ENCODE peak calls at places on chromosomes 5 and 9, in four cellular contexts. I is HepG2, M is K562, S is GM12878. J is an unnamed sample.

GRCh38 chr5:173802670-173803165 is 85.4 kb upstream of the CPEB4 start:
- DNase-seq in I (peak; percentile 95), M (no peak), S (no peak), J (no peak)

GRCh38 chr5:170848033-170848432 is 13.8 kb upstream of the RANBP17 start:
- DNase-seq in I (no peak), M (no peak), S (no peak), J (no peak)

GRCh38 chr9:16344343-16344742 is 526.1 kb downstream of the BNC2 start:
- DNase-seq in I (no peak), M (no peak), S (no peak), J (no peak)

GRCh38 chr9:1100945-1101344 is 50.8 kb downstream of the DMRT2 start:
- DNase-seq in S (no peak), I (peak; percentile 26), M (no peak), J (peak; percentile 34)

GRCh38 chr5:104045987-104046386 is 483.4 kb upstream of the NUDT12 start:
- DNase-seq in I (no peak), M (no peak), S (no peak), J (no peak)

GRCh38 chr5:22889714-22890113 is 36.6 kb upstream of the CDH12 start:
- DNase-seq in M (no peak), S (no peak), I (no peak), J (no peak)

GRCh38 chr5:65825388-65826328 is 100.7 kb upstream of the ERBIN start:
- DNase-seq in I (no peak), S (peak; percentile 77), M (no peak), J (no peak)

GRCh38 chr5:26660116-26660515 is 378.3 kb downstream of the CDH9 start:
- DNase-seq in M (no peak), S (no peak), I (no peak), J (no peak)

GRCh38 chr5:97951139-97951538 is 768.1 kb upstream of the RIOK2 start:
- DNase-seq in S (no peak), I (no peak), M (no peak), J (no peak)

GRCh38 chr5:160315968-160316367 is 3.6 kb upstream of the CCNJL start:
- DNase-seq in M (no peak), S (no peak), I (peak; percentile 85), J (no peak)

GRCh38 chr5:61999371-61999770 is 306.6 kb upstream of the KIF2A start:
- DNase-seq in S (no peak), M (no peak), I (no peak), J (no peak)

GRCh38 chr5:133607451-133607850 is 4.9 kb downstream of the FSTL4 start:
- DNase-seq in M (no peak), I (no peak), S (no peak), J (no peak)

GRCh38 chr5:116142495-116142894 is 57.7 kb downstream of the COMMD10 start:
- DNase-seq in S (no peak), I (no peak), M (no peak), J (no peak)

GRCh38 chr5:112757468-112758208 is 20.0 kb downstream of the APC start:
- DNase-seq in M (no peak), S (peak; percentile 31), I (peak; percentile 61), J (peak; percentile 46)

GRCh38 chr9:22052376-22052945 is 43.4 kb upstream of the CDKN2B start:
- DNase-seq in S (no peak), I (peak; percentile 56), M (no peak), J (no peak)

GRCh38 chr9:124474151-124474550 is 23.9 kb downstream of the ADGRD2 start:
- DNase-seq in I (no peak), S (no peak), M (no peak), J (no peak)

GRCh38 chr9:111961575-111961974 is 65.0 kb downstream of the UGCG start:
- DNase-seq in M (no peak), I (no peak), S (no peak), J (peak; percentile 53)

GRCh38 chr9:93315118-93315517 is 131.2 kb downstream of the WNK2 start:
- DNase-seq in S (no peak), I (no peak), M (no peak), J (no peak)

GRCh38 chr5:73764586-73764985 is 138.6 kb downstream of the ARHGEF28 start:
- DNase-seq in M (no peak), I (peak; percentile 78), S (no peak), J (no peak)

GRCh38 chr5:39801306-39801705 is 376.5 kb upstream of the DAB2 start:
- DNase-seq in I (no peak), S (no peak), M (no peak), J (no peak)

GRCh38 chr9:109520475-109521132 is 22.5 kb upstream of the PTPN3 start:
- DNase-seq in I (peak; percentile 69), M (peak; percentile 71), S (peak; percentile 27), J (peak; percentile 80)

GRCh38 chr5:39648539-39649200 is 223.9 kb upstream of the DAB2 start:
- DNase-seq in I (no peak), M (no peak), S (no peak), J (no peak)

GRCh38 chr5:135714126-135714894 is 120.2 kb upstream of the SLC25A48 start:
- DNase-seq in S (no peak), M (no peak), I (no peak), J (no peak)

GRCh38 chr9:86573886-86574285 is 219.7 kb upstream of the TUT7 start:
- DNase-seq in I (no peak), S (no peak), M (no peak), J (no peak)

GRCh38 chr5:134554319-134555222 is 29.1 kb downstream of the JADE2 start:
- DNase-seq in M (no peak), S (peak; percentile 82), I (no peak), J (no peak)

GRCh38 chr5:172768573-172769323 is 2.2 kb downstream of the DUSP1 start:
- DNase-seq in S (no peak), M (no peak), I (no peak), J (no peak)

DNA sequence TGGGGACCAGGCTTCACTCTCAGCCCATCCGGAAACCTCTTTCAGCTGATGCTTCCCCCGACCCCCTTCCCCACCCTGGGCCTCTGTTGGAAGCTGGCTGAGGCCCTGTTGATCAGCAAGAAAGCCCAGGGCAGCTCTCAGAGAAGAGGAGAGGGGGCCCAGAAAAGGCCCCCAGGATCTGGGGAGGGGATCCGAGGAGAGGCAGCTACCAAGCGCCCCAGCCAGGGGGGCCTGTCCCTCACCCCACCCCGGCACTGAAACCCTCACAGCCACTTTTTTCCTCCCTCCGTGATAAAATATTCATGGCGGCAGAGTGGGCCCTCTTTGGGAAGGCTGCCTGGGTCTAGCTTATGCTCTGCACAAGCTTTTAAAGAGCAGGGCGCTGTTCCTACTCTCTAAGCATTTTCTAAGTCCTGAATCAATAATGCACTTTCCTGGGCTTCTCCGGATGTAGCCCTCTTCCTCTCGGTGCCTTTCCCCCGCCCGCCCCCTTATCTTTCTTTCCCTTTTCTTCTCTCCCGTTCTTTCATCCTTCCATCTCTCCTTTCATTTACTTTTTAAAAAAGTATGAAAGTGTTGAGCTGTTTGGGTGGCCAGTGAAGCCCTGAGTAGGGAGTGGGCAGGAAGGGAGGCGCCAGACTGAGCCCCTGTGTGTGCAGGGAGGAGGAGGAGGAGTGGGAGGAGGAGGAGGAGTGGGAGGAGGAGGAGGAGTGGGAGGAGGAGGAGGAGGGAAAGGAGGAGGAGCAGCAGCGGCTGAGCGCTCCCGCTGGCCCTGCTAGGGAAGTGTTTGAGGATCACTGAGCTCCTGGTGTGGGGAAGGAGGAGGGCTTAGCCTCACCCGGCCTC is 23.5 kb downstream of the NTNG2 start:
- DNase-seq in M (peak; percentile 44), I (no peak), S (no peak), J (no peak)
- TF ChIP-seq FOXK2 in M (no peak), I (no peak), S (no peak), J (no peak)

GRCh38 chr9:77066388-77066787 is 46.9 kb downstream of the FOXB2 start:
- DNase-seq in M (no peak), I (no peak), S (no peak), J (no peak)

GRCh38 chr9:77063645-77064285 is 44.3 kb downstream of the FOXB2 start:
- DNase-seq in I (no peak), M (no peak), S (no peak), J (no peak)
- TF ChIP-seq TARDBP in I (no peak), M (no peak), S (no peak), J (no peak)

DNA sequence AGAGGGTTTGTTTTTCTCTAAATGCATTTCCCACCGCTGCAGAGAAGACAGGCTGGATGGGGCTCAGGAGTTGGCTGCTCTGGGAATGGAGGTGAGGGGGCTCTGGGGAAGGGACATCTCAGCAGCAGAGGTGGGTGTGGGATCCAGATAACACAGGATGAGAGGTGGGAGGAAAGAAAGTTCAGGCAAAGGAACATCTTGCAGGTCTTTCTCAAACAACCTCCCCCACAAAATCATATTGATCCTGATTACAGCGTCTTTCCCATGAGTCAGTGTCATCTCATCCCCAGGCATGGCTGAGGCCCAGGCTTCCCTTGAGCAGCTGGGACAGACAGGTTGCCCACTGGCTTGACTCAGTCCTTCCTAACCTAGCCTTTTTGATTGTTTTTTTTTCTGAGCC is 11.3 kb upstream of the ACSL6 start:
- DNase-seq in S (no peak), M (peak; percentile 27), I (no peak), J (no peak)
- TF ChIP-seq BHLHE40 in S (no peak), M (no peak), I (no peak), J (no peak)

GRCh38 chr9:27770541-27770940 is 197.3 kb upstream of the C9orf72 start:
- DNase-seq in I (no peak), S (no peak), M (no peak), J (no peak)

GRCh38 chr9:27768781-27769180 is 195.5 kb upstream of the C9orf72 start:
- DNase-seq in M (no peak), I (no peak), S (no peak), J (no peak)

GRCh38 chr9:27765931-27766835 is 192.9 kb upstream of the C9orf72 start:
- DNase-seq in I (no peak), S (no peak), M (no peak), J (no peak)

GRCh38 chr9:27771803-27772545 is 198.7 kb upstream of the C9orf72 start:
- DNase-seq in M (no peak), I (no peak), S (no peak), J (no peak)
- TF ChIP-seq FOXK2 in M (no peak), I (no peak), S (no peak), J (no peak)

GRCh38 chr9:33506626-33507370 is 17.3 kb upstream of the ANKRD18B start:
- DNase-seq in S (no peak), I (peak; percentile 31), M (no peak), J (no peak)

DNA sequence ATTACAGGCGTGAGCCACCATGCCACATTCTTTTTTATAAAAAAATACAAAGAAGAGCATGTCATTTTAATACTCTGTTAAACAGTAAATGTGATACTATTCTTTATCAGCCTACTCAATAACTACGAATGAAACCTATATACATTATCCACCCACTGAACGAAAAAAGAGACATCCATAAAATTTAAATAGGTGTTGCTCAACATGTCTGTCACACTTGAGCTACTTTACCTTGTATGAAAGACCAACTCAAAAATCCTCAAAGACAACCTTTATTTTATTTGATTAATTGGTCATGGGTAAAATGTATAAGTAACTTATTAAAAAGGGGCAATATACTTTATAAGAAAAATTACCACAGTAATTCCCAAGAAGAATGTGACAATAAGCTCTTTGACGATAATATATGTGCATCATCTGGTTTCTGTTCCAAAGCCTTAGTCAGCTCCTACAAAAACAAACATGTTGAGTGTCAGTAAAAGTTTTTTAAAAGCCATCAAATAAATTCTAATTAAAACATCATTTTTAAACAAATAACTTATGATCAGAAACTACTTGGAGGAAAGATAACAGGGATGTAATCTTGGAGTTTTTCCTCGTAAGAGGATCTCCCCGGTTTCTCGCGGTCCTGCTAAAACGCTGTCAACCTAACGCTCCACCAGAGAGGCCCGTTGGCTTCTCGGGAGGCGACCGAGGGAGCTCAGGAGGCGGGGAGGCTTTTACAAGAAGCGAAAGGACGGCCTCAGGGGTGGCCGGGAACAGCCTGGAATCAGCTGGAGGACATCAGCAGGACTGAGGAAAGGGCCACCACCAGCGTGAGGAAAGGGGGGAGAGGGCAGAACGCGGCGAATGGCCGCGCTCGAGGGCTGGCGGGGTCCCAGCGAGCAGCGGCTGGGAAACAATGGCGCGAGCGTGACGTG is 13.5 kb upstream of the ANKRD18B start:
- DNase-seq in I (no peak), S (no peak), M (peak; percentile 27), J (peak; percentile 43)
- TF ChIP-seq TARDBP in I (no peak), S (no peak), M (no peak), J (no peak)